ENCODE peak calls at places on chromosomes 13 and 19, in four cellular contexts. O is OCI-LY7, P is uterus, N is ascending aorta. L is an unnamed sample. For H3K4me1, the result is how much of the 10 kb centered on the place peaks cover.

GRCh38 chr13:67086260-67086659 is 143.9 kb downstream of the PCDH9 start:
- DNase-seq in N (no peak), O (no peak), P (no peak), L (no peak)

GRCh38 chr19:5058456-5059190 is 89.7 kb downstream of the KDM4B start:
- DNase-seq in P (no peak), O (no peak), N (no peak), L (no peak)

GRCh38 chr19:48991823-48992570 is 1.1 kb downstream of the GYS1 start:
- DNase-seq in P (peak), N (peak), O (no peak), L (no peak)

GRCh38 chr13:111924676-111925075 is 142.3 kb upstream of the SOX1 start:
- DNase-seq in P (no peak), N (no peak), O (no peak), L (no peak)

GRCh38 chr19:5821521-5822180 is 16.8 kb downstream of the NRTN start:
- DNase-seq in N (no peak), P (no peak), O (no peak), L (no peak)

GRCh38 chr19:21568816-21569496 is 63.6 kb downstream of the ZNF429 start:
- DNase-seq in O (no peak), P (peak), N (peak), L (peak)

GRCh38 chr13:95643471-95643813 is 1.1 kb downstream of the DZIP1 start:
- DNase-seq in N (no peak), P (peak), O (no peak), L (no peak)

GRCh38 chr19:38155453-38155852 is 68.6 kb downstream of the DPF1 start:
- DNase-seq in O (no peak), N (no peak), P (no peak), L (no peak)

GRCh38 chr19:12638611-12639182 is 27.8 kb downstream of the MAN2B1 start:
- DNase-seq in N (no peak), O (no peak), P (no peak), L (no peak)

GRCh38 chr19:12987781-12988180 is 7.5 kb upstream of the NFIX start:
- DNase-seq in O (peak), N (no peak), P (no peak), L (no peak)

GRCh38 chr13:46553521-46553885 is 533 bp downstream of the LRCH1 start:
- DNase-seq in P (no peak), O (no peak), N (peak), L (peak)

GRCh38 chr19:6613711-6614110 is 22.8 kb upstream of the CD70 start:
- DNase-seq in P (no peak), O (no peak), N (no peak), L (no peak)

GRCh38 chr13:28865312-28865711 is 45.2 kb downstream of the MTUS2 start:
- DNase-seq in N (no peak), O (no peak), P (no peak), L (no peak)

GRCh38 chr19:4528843-4529242 is 6.2 kb downstream of the PLIN5 start:
- DNase-seq in O (no peak), P (no peak), N (no peak), L (no peak)

GRCh38 chr19:3073159-3073563 is 10.9 kb upstream of the TLE5 start:
- DNase-seq in O (no peak), P (peak), N (no peak), L (no peak)

GRCh38 chr19:53957448-53958167 is 5.1 kb upstream of the CACNG8 start:
- DNase-seq in O (no peak), P (no peak), N (no peak), L (no peak)

GRCh38 chr19:5646703-5647102 is 23.8 kb downstream of the SAFB start:
- DNase-seq in P (no peak), N (no peak), O (no peak), L (peak)

GRCh38 chr13:100668408-100668807 is 6.2 kb downstream of the TMTC4 start:
- DNase-seq in O (no peak), P (no peak), N (no peak), L (no peak)

GRCh38 chr19:39430675-39431593 is 4.8 kb downstream of the RPS16 start:
- DNase-seq in P (no peak), O (peak), N (peak), L (no peak)

GRCh38 chr13:108220042-108220441 is 1.9 kb downstream of the ABHD13 start:
- DNase-seq in O (no peak), P (no peak), N (no peak), L (no peak)

GRCh38 chr13:111659842-111660241 is 339.4 kb downstream of the TEX29 start:
- DNase-seq in N (no peak), O (no peak), P (no peak), L (peak)

GRCh38 chr13:51364404-51365008 is 25.0 kb downstream of the SERPINE3 start:
- DNase-seq in O (no peak), N (no peak), P (no peak), L (no peak)

GRCh38 chr19:44554641-44555246 is 25.3 kb upstream of the CEACAM20 start:
- DNase-seq in P (no peak), O (no peak), N (no peak), L (no peak)

GRCh38 chr13:81773263-81773662 is 1432.3 kb upstream of the SPRY2 start:
- DNase-seq in P (no peak), N (no peak), O (no peak), L (no peak)

GRCh38 chr13:51453308-51453958 is 597 bp upstream of the INTS6 start:
- DNase-seq in O (peak), N (no peak), P (peak), L (peak)

GRCh38 chr13:92573467-92574057 is 653.0 kb upstream of the GPC6 start:
- DNase-seq in N (no peak), P (no peak), O (no peak), L (no peak)

GRCh38 chr19:38412491-38412890 is 9.6 kb downstream of the FAM98C start:
- DNase-seq in P (no peak), O (no peak), N (no peak), L (no peak)

GRCh38 chr13:21522847-21523246 is 63.7 kb upstream of the ZDHHC20 start:
- DNase-seq in O (no peak), P (no peak), N (no peak), L (no peak)

GRCh38 chr13:112204881-112205327 is 138.0 kb downstream of the SOX1 start:
- DNase-seq in O (no peak), P (no peak), N (no peak), L (no peak)

GRCh38 chr19:54459282-54460229 is 4.0 kb downstream of the LENG9 start:
- DNase-seq in O (no peak), P (no peak), N (peak), L (peak)

GRCh38 chr13:40585911-40586471 is 80.5 kb downstream of the FOXO1 start:
- DNase-seq in O (no peak), P (no peak), N (no peak), L (no peak)

GRCh38 chr13:43983373-43983772 is 103.7 kb downstream of the LACC1 start:
- DNase-seq in O (no peak), N (no peak), P (no peak), L (no peak)

GRCh38 chr13:98947925-98948324 is 29.9 kb downstream of the DOCK9 start:
- DNase-seq in O (no peak), P (no peak), N (no peak), L (no peak)

GRCh38 chr19:776549-776948 is 20.7 kb upstream of the PTBP1 start:
- DNase-seq in N (no peak), P (no peak), O (no peak), L (no peak)

GRCh38 chr13:71493189-71493588 is 373.8 kb downstream of the DACH1 start:
- DNase-seq in P (no peak), N (no peak), O (no peak), L (no peak)

GRCh38 chr13:27450921-27451461 is 627 bp upstream of the MTIF3 start:
- DNase-seq in P (peak), O (peak), N (peak), L (peak)

GRCh38 chr13:39765801-39766463 is 110.5 kb downstream of the COG6 start:
- DNase-seq in N (no peak), P (peak), O (peak), L (no peak)

DNA sequence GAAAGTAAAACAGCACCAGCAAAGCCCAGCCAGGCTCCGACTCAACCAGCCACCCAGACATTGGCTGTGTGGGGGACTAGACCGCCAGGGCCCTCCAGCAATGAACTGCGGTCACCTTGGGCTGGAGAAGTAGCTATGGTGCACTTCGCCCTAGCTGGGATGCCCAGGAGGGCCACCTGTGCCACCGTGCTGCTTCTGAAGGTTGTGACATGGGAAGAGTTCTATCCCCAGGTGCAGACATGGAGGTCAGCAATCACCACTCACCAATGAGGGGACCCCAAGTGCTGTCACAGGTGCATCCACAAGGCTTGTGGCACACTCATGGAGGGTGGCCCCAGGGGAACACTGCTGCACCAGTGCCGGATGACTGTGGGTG is 73.4 kb downstream of the CEBPG start:
- DNase-seq in P (no peak), O (no peak), N (no peak), L (peak)
- H3K4me1 ChIP-seq in P (under half), O (under half), N (under half), L (under half)

DNA sequence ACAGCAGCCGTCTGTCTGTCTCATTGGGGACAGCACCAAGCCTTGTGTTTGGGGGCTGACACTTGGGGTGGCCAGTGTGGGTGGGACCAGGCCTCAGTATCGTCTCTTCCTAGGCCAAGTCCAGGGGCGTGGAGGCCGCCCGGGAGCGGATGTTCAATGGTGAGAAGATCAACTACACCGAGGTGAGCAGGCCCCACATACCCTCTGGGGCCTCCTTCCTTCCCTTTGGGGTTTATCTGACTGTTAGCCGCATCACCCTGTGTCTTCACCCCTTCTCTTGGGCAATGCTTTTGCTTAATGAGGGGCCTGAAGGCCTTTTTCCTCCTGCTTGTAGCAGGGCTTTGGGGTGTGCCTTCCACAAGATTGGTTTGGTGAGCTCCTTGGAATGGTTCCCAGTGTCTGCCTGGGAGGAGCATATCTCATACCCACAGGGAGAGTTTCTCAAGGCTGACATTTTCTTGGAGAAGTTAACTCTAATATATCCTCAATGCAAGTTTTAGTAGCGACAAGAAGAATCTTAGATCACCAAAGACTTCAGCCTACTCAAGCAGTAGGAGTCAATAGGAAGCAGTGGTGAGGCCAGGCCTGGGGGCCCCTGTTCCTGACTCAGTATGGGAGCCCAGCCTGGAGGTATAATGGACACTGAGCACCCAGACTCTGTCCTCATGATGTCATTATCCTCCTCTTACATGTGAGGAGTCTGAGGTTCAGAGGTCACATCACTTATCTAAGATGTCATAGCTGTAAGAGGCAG is 1.9 kb downstream of the GPI start:
- DNase-seq in P (no peak), O (no peak), N (no peak), L (no peak)
- H3K4me1 ChIP-seq in P (under half), O (under half), N (under half), L (under half)

GRCh38 chr19:46962030-46962570 is 57.5 kb upstream of the NPAS1 start:
- DNase-seq in N (no peak), P (no peak), O (no peak), L (no peak)

GRCh38 chr19:46970815-46971214 is 48.8 kb upstream of the NPAS1 start:
- DNase-seq in P (no peak), N (no peak), O (no peak), L (no peak)

GRCh38 chr19:46963093-46963734 is 56.4 kb upstream of the NPAS1 start:
- DNase-seq in N (no peak), O (no peak), P (no peak), L (no peak)

GRCh38 chr19:46972301-46972700 is 47.3 kb upstream of the NPAS1 start:
- DNase-seq in N (no peak), P (peak), O (no peak), L (no peak)

DNA sequence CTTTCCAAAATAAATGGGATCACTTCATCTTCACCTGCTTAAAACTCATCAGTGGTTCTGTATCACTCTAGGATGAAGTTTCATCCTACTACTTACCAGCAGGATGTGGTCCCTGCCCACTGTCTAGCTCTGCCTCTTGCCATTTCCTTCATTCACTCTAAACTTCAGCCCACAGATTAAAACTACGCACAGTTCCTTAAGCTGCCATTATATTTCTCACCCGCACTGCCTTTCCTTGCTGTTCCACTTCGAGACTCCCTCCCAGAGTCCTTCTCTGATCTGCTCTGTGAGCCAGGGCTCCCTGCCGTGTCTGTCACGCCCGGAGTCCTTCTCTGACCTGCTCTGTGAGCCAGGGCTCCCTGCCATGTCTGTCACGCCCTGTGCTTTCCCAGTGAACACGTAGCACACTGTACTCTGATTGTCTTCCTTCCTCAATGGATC is 52.0 kb upstream of the NPAS1 start:
- DNase-seq in P (peak), O (no peak), N (no peak), L (peak)
- H3K4me1 ChIP-seq in P (under half), O (under half), N (under half), L (under half)

GRCh38 chr19:17948474-17948966 is 15.7 kb downstream of the CCDC124 start:
- DNase-seq in N (no peak), O (no peak), P (peak), L (no peak)

GRCh38 chr19:17946965-17947784 is 14.4 kb downstream of the CCDC124 start:
- DNase-seq in P (no peak), O (no peak), N (no peak), L (no peak)

GRCh38 chr19:17948967-17949930 is 16.4 kb downstream of the CCDC124 start:
- DNase-seq in N (no peak), O (peak), P (no peak), L (no peak)

GRCh38 chr19:17949956-17950309 is 17.0 kb upstream of the KCNN1 start:
- DNase-seq in O (no peak), N (no peak), P (no peak), L (no peak)

GRCh38 chr19:17947815-17948473 is 15.1 kb downstream of the CCDC124 start:
- DNase-seq in O (peak), N (peak), P (peak), L (peak)
- H3K4me1 ChIP-seq in O (under half), N (under half), P (under half), L (half or more)